ENCODE peak calls at places on chromosomes 12 and 14, in five cellular contexts. X is activated B cell treated with CpG ODN at 0.5 μM for 24 hours, C is fibroblast of mammary gland, T is progenitor cell of endocrine pancreas, G is glutamatergic neuron. Q is an unnamed sample.

GRCh38 chr12:63098851-63099250 is 52.1 kb downstream of the AVPR1A start:
- DNase-seq in T (no peak), G (no peak), C (no peak), X (no peak), Q (no peak)

GRCh38 chr12:96183734-96184370 is 10.3 kb upstream of the ELK3 start:
- DNase-seq in C (no peak), G (no peak), X (no peak), T (no peak), Q (no peak)

GRCh38 chr12:124422142-124422569 is 127.3 kb downstream of the RFLNA start:
- DNase-seq in X (no peak), C (no peak), T (no peak), G (no peak), Q (no peak)

GRCh38 chr12:116302200-116303075 is 24.9 kb upstream of the MED13L start:
- DNase-seq in G (no peak), T (no peak), X (no peak), C (peak), Q (no peak)

GRCh38 chr14:41062826-41063225 is 543.9 kb upstream of the LRFN5 start:
- DNase-seq in G (no peak), T (no peak), X (no peak), C (peak), Q (no peak)

GRCh38 chr12:115857923-115858322 is 419.6 kb downstream of the MED13L start:
- DNase-seq in C (no peak), T (no peak), G (no peak), X (no peak), Q (no peak)

GRCh38 chr12:89461649-89462612 is 62.7 kb downstream of the GALNT4 start:
- DNase-seq in C (peak), G (no peak), X (no peak), T (no peak), Q (peak)

GRCh38 chr14:23578560-23579310 is at the start of gene JPH4:
- DNase-seq in G (peak), X (no peak), C (no peak), T (no peak), Q (no peak)

GRCh38 chr12:2503762-2504161 is 291.0 kb upstream of the FKBP4 start:
- DNase-seq in G (no peak), X (no peak), C (no peak), T (no peak), Q (no peak)

GRCh38 chr14:94650444-94650775 is 38.2 kb downstream of the SERPINA3 start:
- DNase-seq in T (no peak), G (no peak), C (no peak), X (no peak), Q (no peak)

GRCh38 chr12:125191361-125192087 is 126.3 kb downstream of the AACS start:
- DNase-seq in C (no peak), T (no peak), X (no peak), G (no peak), Q (no peak)

GRCh38 chr12:100877776-100878175 is 83.2 kb downstream of the ANO4 start:
- DNase-seq in X (no peak), T (no peak), G (no peak), C (peak), Q (no peak)

GRCh38 chr14:91299483-91300115 is 55.1 kb upstream of the GPR68 start:
- DNase-seq in G (no peak), T (no peak), C (no peak), X (no peak), Q (no peak)

GRCh38 chr14:54493293-54493692 is 4.5 kb upstream of the GMFB start:
- DNase-seq in T (no peak), G (no peak), X (no peak), C (no peak), Q (no peak)
- TF ChIP-seq CTCF in T (no peak), G (no peak), X (no peak), C (no peak), Q (peak)

GRCh38 chr14:100679707-100680438 is 46.8 kb upstream of the DLK1 start:
- DNase-seq in G (no peak), X (no peak), T (no peak), C (peak), Q (no peak)
- TF ChIP-seq CTCF in G (no peak), X (no peak), T (no peak), C (peak), Q (no peak)

GRCh38 chr12:119069029-119069731 is 87.8 kb downstream of the SRRM4 start:
- DNase-seq in C (no peak), X (no peak), G (no peak), T (no peak), Q (no peak)
- TF ChIP-seq CTCF in C (no peak), X (no peak), G (no peak), T (no peak), Q (no peak)

DNA sequence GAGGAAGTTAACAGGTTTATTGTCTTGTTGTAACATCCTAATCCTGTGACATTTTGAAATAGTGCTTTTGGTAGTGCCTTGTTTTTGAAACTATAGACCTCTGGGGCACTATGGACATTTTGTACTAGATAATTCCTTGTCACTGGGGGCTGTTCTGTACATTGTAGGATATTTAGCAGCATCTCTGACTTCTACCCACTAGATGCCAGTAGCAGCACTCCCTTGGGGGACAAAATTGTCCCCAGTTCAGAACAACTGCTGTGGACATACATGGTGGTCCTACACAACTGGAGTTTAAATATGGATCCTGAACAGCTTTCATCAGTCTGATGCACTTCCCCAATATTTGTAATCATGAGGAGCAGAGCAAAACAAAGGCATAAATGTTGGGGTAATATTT is 264.7 kb downstream of the RAD51B start:
- DNase-seq in C (peak), G (no peak), T (no peak), X (no peak), Q (no peak)
- TF ChIP-seq CTCF in C (peak), G (no peak), T (no peak), X (no peak), Q (peak)

GRCh38 chr14:105178069-105178867 is 2.8 kb downstream of the NUDT14 start:
- DNase-seq in X (no peak), T (no peak), G (peak), C (no peak), Q (no peak)
- TF ChIP-seq CTCF in X (no peak), T (no peak), G (no peak), C (no peak), Q (no peak)

GRCh38 chr12:66083766-66084165 is 46.8 kb downstream of the LLPH start:
- DNase-seq in G (no peak), T (no peak), C (no peak), X (no peak), Q (no peak)
- TF ChIP-seq CTCF in G (no peak), T (no peak), C (no peak), X (no peak), Q (no peak)

GRCh38 chr14:35807131-35807961 is 1.7 kb downstream of the RALGAPA1 start:
- DNase-seq in X (no peak), T (no peak), G (no peak), C (no peak), Q (no peak)

GRCh38 chr14:35814371-35815005 is 5.4 kb upstream of the RALGAPA1 start:
- DNase-seq in C (peak), X (peak), T (peak), G (peak), Q (peak)

GRCh38 chr14:35808076-35808657 is 928 bp downstream of the RALGAPA1 start:
- DNase-seq in G (no peak), C (peak), X (no peak), T (no peak), Q (no peak)

GRCh38 chr14:35809597-35809996 is 502 bp upstream of the RALGAPA1 start:
- DNase-seq in C (no peak), G (no peak), T (no peak), X (no peak), Q (no peak)

DNA sequence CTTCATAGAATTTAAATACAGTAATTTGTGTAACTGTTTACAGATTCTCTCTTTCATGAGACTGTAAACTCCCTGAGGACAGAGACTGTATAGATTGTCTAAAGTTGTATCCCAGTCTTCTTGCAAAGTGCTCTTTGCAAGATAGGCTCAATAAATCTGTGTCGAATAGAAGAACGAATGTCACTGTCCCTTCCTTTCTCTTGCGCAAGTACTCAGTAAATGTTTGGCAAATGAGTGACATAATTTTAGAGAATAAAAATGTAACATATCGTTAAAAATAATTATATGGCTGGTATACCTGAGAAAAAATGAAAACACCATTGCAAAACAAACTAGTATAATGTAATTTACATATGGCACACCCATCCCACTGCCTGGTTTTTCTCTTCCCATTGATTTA is 1.9 kb upstream of the RALGAPA1 start:
- DNase-seq in G (no peak), C (no peak), T (no peak), X (no peak), Q (no peak)
- TF ChIP-seq CTCF in G (no peak), C (no peak), T (no peak), X (no peak), Q (no peak)

GRCh38 chr12:20272801-20273200 is 95.5 kb upstream of the PDE3A start:
- DNase-seq in G (no peak), T (no peak), C (peak), X (no peak), Q (no peak)

GRCh38 chr12:20269352-20270067 is 98.8 kb upstream of the PDE3A start:
- DNase-seq in G (no peak), T (no peak), C (no peak), X (no peak), Q (no peak)

GRCh38 chr12:20274008-20274407 is 94.3 kb upstream of the PDE3A start:
- DNase-seq in C (no peak), T (no peak), G (no peak), X (no peak), Q (no peak)

GRCh38 chr12:20270557-20270956 is 97.8 kb upstream of the PDE3A start:
- DNase-seq in C (no peak), T (no peak), X (no peak), G (no peak), Q (no peak)

DNA sequence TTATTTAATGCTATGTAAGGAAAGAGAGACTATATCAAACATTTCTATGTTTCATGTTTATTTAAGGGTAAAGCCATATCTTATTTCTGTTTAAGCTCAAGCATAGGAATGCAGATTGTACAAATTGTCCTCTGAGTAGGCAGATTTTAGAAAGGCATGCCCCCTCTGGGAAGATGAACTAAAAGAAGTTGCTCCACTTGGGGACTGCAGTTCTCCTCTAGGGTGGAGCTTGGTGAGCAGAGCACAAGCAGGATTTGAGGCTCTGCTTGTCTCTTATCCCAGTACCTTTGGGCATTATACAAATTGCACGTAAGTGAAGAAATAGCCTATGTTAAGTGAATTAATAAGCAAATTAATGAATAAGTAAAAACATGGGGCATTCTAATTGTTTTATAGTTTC is 96.2 kb upstream of the PDE3A start:
- DNase-seq in C (no peak), X (no peak), G (no peak), T (no peak), Q (no peak)
- TF ChIP-seq CTCF in C (no peak), X (no peak), G (no peak), T (no peak), Q (no peak)